ENCODE peak calls at places on chromosomes 6 and 20, in ten cellular contexts. One of them, this sample, is unnamed.

GRCh38 chr20:59571151-59571550 is 33.2 kb upstream of the PHACTR3 start:
- DNase-seq in A549: no peak
- DNase-seq in NCI-H774: no peak
- DNase-seq in activated naive CD4-positive, alpha-beta T cell treated with Interleukin-2 at 50 U/mL for 16 hours: no peak
- DNase-seq in NCI-H1694: no peak
- DNase-seq in T47D: no peak
- DNase-seq in anterior cingulate cortex: no peak
- DNase-seq in HTR-8/SVneo: no peak
- DNase-seq in AG20443: no peak
- DNase-seq in RCC 7860: no peak
- DNase-seq in this sample: no peak

GRCh38 chr20:54692168-54692887 is 216.9 kb downstream of the DOK5 start:
- DNase-seq in A549: no peak
- DNase-seq in NCI-H774: peak
- DNase-seq in activated naive CD4-positive, alpha-beta T cell treated with Interleukin-2 at 50 U/mL for 16 hours: no peak
- DNase-seq in NCI-H1694: no peak
- DNase-seq in T47D: no peak
- DNase-seq in anterior cingulate cortex: no peak
- DNase-seq in HTR-8/SVneo: no peak
- DNase-seq in AG20443: no peak
- DNase-seq in RCC 7860: no peak
- DNase-seq in this sample: no peak

GRCh38 chr20:3887870-3888614 is 1.1 kb upstream of the PANK2 start:
- DNase-seq in A549: no peak
- DNase-seq in NCI-H774: peak
- DNase-seq in activated naive CD4-positive, alpha-beta T cell treated with Interleukin-2 at 50 U/mL for 16 hours: no peak
- DNase-seq in NCI-H1694: no peak
- DNase-seq in T47D: peak
- DNase-seq in anterior cingulate cortex: peak
- DNase-seq in HTR-8/SVneo: peak
- DNase-seq in AG20443: peak
- DNase-seq in RCC 7860: no peak
- DNase-seq in this sample: no peak

GRCh38 chr6:52566853-52567279 is 10.0 kb downstream of the TRAM2 start:
- DNase-seq in A549: peak
- DNase-seq in NCI-H774: no peak
- DNase-seq in activated naive CD4-positive, alpha-beta T cell treated with Interleukin-2 at 50 U/mL for 16 hours: no peak
- DNase-seq in NCI-H1694: no peak
- DNase-seq in T47D: peak
- DNase-seq in anterior cingulate cortex: no peak
- DNase-seq in HTR-8/SVneo: peak
- DNase-seq in AG20443: peak
- DNase-seq in RCC 7860: peak
- DNase-seq in this sample: no peak

GRCh38 chr6:133892444-133893323 is 3.8 kb downstream of the TCF21 start:
- DNase-seq in A549: no peak
- DNase-seq in NCI-H774: no peak
- DNase-seq in activated naive CD4-positive, alpha-beta T cell treated with Interleukin-2 at 50 U/mL for 16 hours: no peak
- DNase-seq in NCI-H1694: no peak
- DNase-seq in T47D: peak
- DNase-seq in anterior cingulate cortex: no peak
- DNase-seq in HTR-8/SVneo: no peak
- DNase-seq in AG20443: no peak
- DNase-seq in RCC 7860: no peak
- DNase-seq in this sample: no peak

GRCh38 chr6:70593118-70593486 is 26.4 kb downstream of the SDHAF4 start:
- DNase-seq in A549: no peak
- DNase-seq in NCI-H774: no peak
- DNase-seq in activated naive CD4-positive, alpha-beta T cell treated with Interleukin-2 at 50 U/mL for 16 hours: no peak
- DNase-seq in NCI-H1694: no peak
- DNase-seq in T47D: no peak
- DNase-seq in anterior cingulate cortex: no peak
- DNase-seq in HTR-8/SVneo: no peak
- DNase-seq in AG20443: no peak
- DNase-seq in RCC 7860: no peak
- DNase-seq in this sample: no peak

GRCh38 chr6:93751969-93752368 is 332.6 kb upstream of the EPHA7 start:
- DNase-seq in A549: no peak
- DNase-seq in NCI-H774: no peak
- DNase-seq in activated naive CD4-positive, alpha-beta T cell treated with Interleukin-2 at 50 U/mL for 16 hours: no peak
- DNase-seq in NCI-H1694: no peak
- DNase-seq in T47D: peak
- DNase-seq in anterior cingulate cortex: no peak
- DNase-seq in HTR-8/SVneo: no peak
- DNase-seq in AG20443: no peak
- DNase-seq in RCC 7860: no peak
- DNase-seq in this sample: no peak

GRCh38 chr6:11732036-11732545 is 46.5 kb downstream of the ADTRP start:
- DNase-seq in A549: no peak
- DNase-seq in NCI-H774: no peak
- DNase-seq in activated naive CD4-positive, alpha-beta T cell treated with Interleukin-2 at 50 U/mL for 16 hours: peak
- DNase-seq in NCI-H1694: no peak
- DNase-seq in T47D: no peak
- DNase-seq in anterior cingulate cortex: no peak
- DNase-seq in HTR-8/SVneo: no peak
- DNase-seq in AG20443: peak
- DNase-seq in RCC 7860: no peak
- DNase-seq in this sample: no peak

GRCh38 chr6:71404145-71404966 is 115.7 kb downstream of the OGFRL1 start:
- DNase-seq in A549: no peak
- DNase-seq in NCI-H774: no peak
- DNase-seq in activated naive CD4-positive, alpha-beta T cell treated with Interleukin-2 at 50 U/mL for 16 hours: no peak
- DNase-seq in NCI-H1694: no peak
- DNase-seq in T47D: peak
- DNase-seq in anterior cingulate cortex: no peak
- DNase-seq in HTR-8/SVneo: no peak
- DNase-seq in AG20443: peak
- DNase-seq in RCC 7860: peak
- DNase-seq in this sample: peak

GRCh38 chr6:159249150-159249549 is 80.0 kb downstream of the FNDC1 start:
- DNase-seq in A549: no peak
- DNase-seq in NCI-H774: no peak
- DNase-seq in activated naive CD4-positive, alpha-beta T cell treated with Interleukin-2 at 50 U/mL for 16 hours: no peak
- DNase-seq in NCI-H1694: no peak
- DNase-seq in T47D: no peak
- DNase-seq in anterior cingulate cortex: no peak
- DNase-seq in HTR-8/SVneo: no peak
- DNase-seq in AG20443: peak
- DNase-seq in RCC 7860: no peak
- DNase-seq in this sample: no peak

GRCh38 chr20:38926934-38927616 is 858 bp downstream of the FAM83D start:
- DNase-seq in A549: no peak
- DNase-seq in NCI-H774: no peak
- DNase-seq in activated naive CD4-positive, alpha-beta T cell treated with Interleukin-2 at 50 U/mL for 16 hours: no peak
- DNase-seq in NCI-H1694: no peak
- DNase-seq in T47D: no peak
- DNase-seq in anterior cingulate cortex: no peak
- DNase-seq in HTR-8/SVneo: no peak
- DNase-seq in AG20443: no peak
- DNase-seq in RCC 7860: no peak
- DNase-seq in this sample: no peak

GRCh38 chr6:16257999-16258708 is 19.8 kb downstream of the GMPR start:
- DNase-seq in A549: no peak
- DNase-seq in NCI-H774: no peak
- DNase-seq in activated naive CD4-positive, alpha-beta T cell treated with Interleukin-2 at 50 U/mL for 16 hours: no peak
- DNase-seq in NCI-H1694: no peak
- DNase-seq in T47D: no peak
- DNase-seq in anterior cingulate cortex: peak
- DNase-seq in HTR-8/SVneo: no peak
- DNase-seq in AG20443: no peak
- DNase-seq in RCC 7860: no peak
- DNase-seq in this sample: no peak

GRCh38 chr6:86969573-86969972 is 32.2 kb downstream of the HTR1E start:
- DNase-seq in A549: no peak
- DNase-seq in NCI-H774: no peak
- DNase-seq in activated naive CD4-positive, alpha-beta T cell treated with Interleukin-2 at 50 U/mL for 16 hours: no peak
- DNase-seq in NCI-H1694: no peak
- DNase-seq in T47D: no peak
- DNase-seq in anterior cingulate cortex: no peak
- DNase-seq in HTR-8/SVneo: no peak
- DNase-seq in AG20443: no peak
- DNase-seq in RCC 7860: no peak
- DNase-seq in this sample: no peak

GRCh38 chr6:147207851-147208754 is 3.9 kb downstream of the STXBP5 start:
- DNase-seq in A549: no peak
- DNase-seq in NCI-H774: no peak
- DNase-seq in activated naive CD4-positive, alpha-beta T cell treated with Interleukin-2 at 50 U/mL for 16 hours: no peak
- DNase-seq in NCI-H1694: no peak
- DNase-seq in T47D: no peak
- DNase-seq in anterior cingulate cortex: no peak
- DNase-seq in HTR-8/SVneo: no peak
- DNase-seq in AG20443: no peak
- DNase-seq in RCC 7860: no peak
- DNase-seq in this sample: no peak

GRCh38 chr20:2986466-2986865 is 57.0 kb upstream of the GNRH2 start:
- DNase-seq in A549: no peak
- DNase-seq in NCI-H774: no peak
- DNase-seq in activated naive CD4-positive, alpha-beta T cell treated with Interleukin-2 at 50 U/mL for 16 hours: peak
- DNase-seq in NCI-H1694: no peak
- DNase-seq in T47D: no peak
- DNase-seq in anterior cingulate cortex: no peak
- DNase-seq in HTR-8/SVneo: no peak
- DNase-seq in AG20443: peak
- DNase-seq in RCC 7860: no peak
- DNase-seq in this sample: no peak

GRCh38 chr20:4864292-4864691 is 137.0 kb downstream of the SLC23A2 start:
- DNase-seq in A549: no peak
- DNase-seq in NCI-H774: peak
- DNase-seq in activated naive CD4-positive, alpha-beta T cell treated with Interleukin-2 at 50 U/mL for 16 hours: no peak
- DNase-seq in NCI-H1694: no peak
- DNase-seq in T47D: no peak
- DNase-seq in anterior cingulate cortex: no peak
- DNase-seq in HTR-8/SVneo: no peak
- DNase-seq in AG20443: no peak
- DNase-seq in RCC 7860: no peak
- DNase-seq in this sample: no peak

GRCh38 chr20:47188540-47188939 is 168.0 kb downstream of the ZMYND8 start:
- DNase-seq in A549: no peak
- DNase-seq in NCI-H774: no peak
- DNase-seq in activated naive CD4-positive, alpha-beta T cell treated with Interleukin-2 at 50 U/mL for 16 hours: no peak
- DNase-seq in NCI-H1694: no peak
- DNase-seq in T47D: no peak
- DNase-seq in anterior cingulate cortex: no peak
- DNase-seq in HTR-8/SVneo: no peak
- DNase-seq in AG20443: no peak
- DNase-seq in RCC 7860: no peak
- DNase-seq in this sample: no peak

GRCh38 chr6:80404889-80405288 is 298.4 kb downstream of the BCKDHB start:
- DNase-seq in A549: no peak
- DNase-seq in NCI-H774: no peak
- DNase-seq in activated naive CD4-positive, alpha-beta T cell treated with Interleukin-2 at 50 U/mL for 16 hours: no peak
- DNase-seq in NCI-H1694: no peak
- DNase-seq in T47D: no peak
- DNase-seq in anterior cingulate cortex: no peak
- DNase-seq in HTR-8/SVneo: no peak
- DNase-seq in AG20443: no peak
- DNase-seq in RCC 7860: no peak
- DNase-seq in this sample: no peak

GRCh38 chr6:111185954-111186353 is 98.7 kb downstream of the SLC16A10 start:
- DNase-seq in A549: no peak
- DNase-seq in NCI-H774: no peak
- DNase-seq in activated naive CD4-positive, alpha-beta T cell treated with Interleukin-2 at 50 U/mL for 16 hours: no peak
- DNase-seq in NCI-H1694: no peak
- DNase-seq in T47D: no peak
- DNase-seq in anterior cingulate cortex: no peak
- DNase-seq in HTR-8/SVneo: no peak
- DNase-seq in AG20443: no peak
- DNase-seq in RCC 7860: no peak
- DNase-seq in this sample: no peak

GRCh38 chr6:3072798-3073197 is 4.5 kb downstream of the RIPK1 start:
- DNase-seq in A549: no peak
- DNase-seq in NCI-H774: no peak
- DNase-seq in activated naive CD4-positive, alpha-beta T cell treated with Interleukin-2 at 50 U/mL for 16 hours: no peak
- DNase-seq in NCI-H1694: no peak
- DNase-seq in T47D: no peak
- DNase-seq in anterior cingulate cortex: no peak
- DNase-seq in HTR-8/SVneo: no peak
- DNase-seq in AG20443: no peak
- DNase-seq in RCC 7860: no peak
- DNase-seq in this sample: no peak

GRCh38 chr6:83868639-83869038 is 9.2 kb downstream of the CYB5R4 start:
- DNase-seq in A549: no peak
- DNase-seq in NCI-H774: no peak
- DNase-seq in activated naive CD4-positive, alpha-beta T cell treated with Interleukin-2 at 50 U/mL for 16 hours: no peak
- DNase-seq in NCI-H1694: no peak
- DNase-seq in T47D: no peak
- DNase-seq in anterior cingulate cortex: no peak
- DNase-seq in HTR-8/SVneo: peak
- DNase-seq in AG20443: peak
- DNase-seq in RCC 7860: peak
- DNase-seq in this sample: no peak

GRCh38 chr20:53050338-53050737 is 78.2 kb downstream of the TSHZ2 start:
- DNase-seq in A549: no peak
- DNase-seq in NCI-H774: no peak
- DNase-seq in activated naive CD4-positive, alpha-beta T cell treated with Interleukin-2 at 50 U/mL for 16 hours: peak
- DNase-seq in NCI-H1694: no peak
- DNase-seq in T47D: no peak
- DNase-seq in anterior cingulate cortex: no peak
- DNase-seq in HTR-8/SVneo: no peak
- DNase-seq in AG20443: no peak
- DNase-seq in RCC 7860: no peak
- DNase-seq in this sample: no peak

This sample was measured in Panc1.